ENCODE peak calls at places on chromosomes 7 and 10, in five cellular contexts. A is renal cortical epithelial cell; P is activated effector memory CD4-positive, alpha-beta T cell treated with Interleukin-2 at 50 U/mL for 16 hours; O is neural progenitor cell; H is smooth muscle cell of the brain vasculature. V is an unnamed sample.

GRCh38 chr10:101441539-101442455 is 87.8 kb downstream of the BTRC start:
- DNase-seq in A (peak), P (no peak), O (peak), H (peak), V (no peak)

GRCh38 chr10:82288461-82288881 is 413.5 kb downstream of the NRG3 start:
- DNase-seq in A (peak), P (no peak), O (no peak), H (no peak), V (no peak)

GRCh38 chr7:36036590-36036989 is 116.5 kb upstream of the EEPD1 start:
- DNase-seq in A (no peak), P (no peak), O (no peak), H (no peak), V (no peak)

GRCh38 chr7:48525726-48526374 is 354.6 kb downstream of the ABCA13 start:
- DNase-seq in A (no peak), P (no peak), O (no peak), H (no peak), V (no peak)

GRCh38 chr10:118110750-118111149 is 64.0 kb upstream of the RAB11FIP2 start:
- DNase-seq in A (no peak), P (no peak), O (no peak), H (no peak), V (no peak)

GRCh38 chr10:74896788-74897527 is 70.6 kb downstream of the KAT6B start:
- DNase-seq in A (no peak), P (no peak), O (no peak), H (no peak), V (no peak)

GRCh38 chr10:121788717-121789116 is 139.1 kb downstream of the ATE1 start:
- DNase-seq in A (no peak), P (no peak), O (no peak), H (no peak), V (no peak)

GRCh38 chr10:44803820-44804219 is 107.3 kb upstream of the TMEM72 start:
- DNase-seq in A (no peak), P (no peak), O (no peak), H (no peak), V (no peak)

GRCh38 chr10:75238182-75239180 is 2.7 kb upstream of the COMTD1 start:
- DNase-seq in A (no peak), P (peak), O (no peak), H (no peak), V (no peak)

GRCh38 chr7:116979430-116979829 is 26.1 kb downstream of the ST7 start:
- DNase-seq in A (no peak), P (no peak), O (no peak), H (no peak), V (no peak)

GRCh38 chr7:12727455-12728191 is 40.2 kb downstream of the ARL4A start:
- DNase-seq in A (no peak), P (no peak), O (no peak), H (no peak), V (no peak)

GRCh38 chr10:110218627-110219026 is 11.2 kb downstream of the MXI1 start:
- DNase-seq in A (no peak), P (no peak), O (no peak), H (no peak), V (no peak)

GRCh38 chr7:44131173-44132009 is 8.0 kb upstream of the POLD2 start:
- DNase-seq in A (peak), P (no peak), O (peak), H (no peak), V (no peak)

GRCh38 chr7:17153571-17153970 is 144.9 kb upstream of the AHR start:
- DNase-seq in A (no peak), P (no peak), O (no peak), H (no peak), V (no peak)